ENCODE peak calls at places on chromosome 5, in five cellular contexts. F is H9, P is IMR-90, B is mesenchymal stem cell, V is mesendoderm. Q is an unnamed sample. For H3K4me1, the result is how much of the 10 kb centered on the place peaks cover.

GRCh38 chr5:140565780-140566095 is 1.1 kb downstream of the SLC35A4 start:
- DNase-seq in F (no peak), P (no peak), B (peak), V (peak), Q (no peak)

GRCh38 chr5:143336485-143336884 is 67.0 kb downstream of the NR3C1 start:
- DNase-seq in F (no peak), P (no peak), B (no peak), V (no peak), Q (no peak)

GRCh38 chr5:35166043-35166442 is 64.2 kb downstream of the PRLR start:
- DNase-seq in F (no peak), P (no peak), B (no peak), V (no peak), Q (peak)

GRCh38 chr5:65871182-65871581 is 55.2 kb upstream of the ERBIN start:
- DNase-seq in F (no peak), P (peak), B (peak), V (no peak), Q (peak)

GRCh38 chr5:61275841-61276240 is 56.2 kb upstream of the ZSWIM6 start:
- DNase-seq in F (no peak), P (peak), B (peak), V (peak), Q (peak)

GRCh38 chr5:4373051-4373450 is 767.1 kb upstream of the ADAMTS16 start:
- DNase-seq in F (no peak), P (no peak), B (no peak), V (no peak), Q (no peak)

GRCh38 chr5:55226934-55227737 is at the start of gene MCIDAS:
- DNase-seq in F (peak), P (peak), B (peak), V (peak), Q (peak)

GRCh38 chr5:133779828-133780475 is 167.6 kb upstream of the FSTL4 start:
- DNase-seq in F (peak), P (no peak), B (no peak), V (peak), Q (no peak)

GRCh38 chr5:59873113-59873512 is 20.4 kb downstream of the PDE4D start:
- DNase-seq in F (no peak), P (peak), B (peak), V (peak), Q (peak)

GRCh38 chr5:95760291-95761191 is 29.4 kb downstream of the RHOBTB3 start:
- DNase-seq in F (no peak), P (peak), B (peak), V (peak), Q (peak)

GRCh38 chr5:160105686-160106085 is 13.6 kb downstream of the PWWP2A start:
- DNase-seq in F (no peak), P (no peak), B (no peak), V (no peak), Q (peak)

GRCh38 chr5:145906401-145906800 is 30.0 kb upstream of the SH3RF2 start:
- DNase-seq in F (no peak), P (no peak), B (no peak), V (no peak), Q (no peak)

GRCh38 chr5:124661317-124662141 is 84.9 kb downstream of the ZNF608 start:
- DNase-seq in F (no peak), P (peak), B (peak), V (peak), Q (peak)

GRCh38 chr5:76701298-76701697 is 14.6 kb upstream of the F2R start:
- DNase-seq in F (no peak), P (peak), B (peak), V (no peak), Q (no peak)

GRCh38 chr5:143054480-143054941 is 284.3 kb downstream of the ARHGAP26 start:
- DNase-seq in F (no peak), P (peak), B (no peak), V (no peak), Q (no peak)

GRCh38 chr5:145797336-145797735 is 37.8 kb downstream of the PRELID2 start:
- DNase-seq in F (no peak), P (peak), B (peak), V (peak), Q (no peak)

GRCh38 chr5:38541174-38541724 is 15.2 kb downstream of the LIFR start:
- DNase-seq in F (no peak), P (peak), B (no peak), V (no peak), Q (no peak)

GRCh38 chr5:139251281-139251687 is 42.3 kb upstream of the MATR3 start:
- DNase-seq in F (peak), P (no peak), B (no peak), V (no peak), Q (peak)

GRCh38 chr5:154288145-154288544 is 97.6 kb downstream of the GALNT10 start:
- DNase-seq in F (no peak), P (peak), B (peak), V (peak), Q (no peak)

GRCh38 chr5:87122171-87122977 is 145.3 kb upstream of the RASA1 start:
- DNase-seq in F (no peak), P (no peak), B (peak), V (no peak), Q (no peak)

GRCh38 chr5:130502702-130503101 is 598.4 kb downstream of the CHSY3 start:
- DNase-seq in F (no peak), P (no peak), B (no peak), V (no peak), Q (no peak)

GRCh38 chr5:124252094-124252750 is 494.2 kb downstream of the ZNF608 start:
- DNase-seq in F (no peak), P (no peak), B (no peak), V (no peak), Q (peak)

GRCh38 chr5:151719228-151719861 is 32.6 kb upstream of the SPARC start:
- DNase-seq in F (peak), P (peak), B (no peak), V (peak), Q (peak)

GRCh38 chr5:73418244-73418691 is 30.3 kb downstream of the FOXD1 start:
- DNase-seq in F (no peak), P (no peak), B (no peak), V (no peak), Q (no peak)

GRCh38 chr5:111859031-111859430 is 102.0 kb upstream of the NREP start:
- DNase-seq in F (no peak), P (peak), B (no peak), V (no peak), Q (no peak)

GRCh38 chr5:174106997-174107655 is 61.6 kb downstream of the NSG2 start:
- DNase-seq in F (peak), P (no peak), B (no peak), V (no peak), Q (no peak)

GRCh38 chr5:95731571-95732554 is 727 bp downstream of the RHOBTB3 start:
- DNase-seq in F (peak), P (peak), B (peak), V (peak), Q (peak)

GRCh38 chr5:6202113-6202512 is 176.2 kb downstream of the MED10 start:
- DNase-seq in F (no peak), P (no peak), B (no peak), V (no peak), Q (no peak)

GRCh38 chr5:95392593-95393182 is 1.5 kb downstream of the FAM81B start:
- DNase-seq in F (peak), P (no peak), B (peak), V (peak), Q (peak)

GRCh38 chr5:150141544-150142188 is 14.0 kb downstream of the PDGFRB start:
- DNase-seq in F (peak), P (peak), B (peak), V (peak), Q (peak)

GRCh38 chr5:23614422-23614821 is 107.0 kb downstream of the PRDM9 start:
- DNase-seq in F (no peak), P (no peak), B (no peak), V (no peak), Q (no peak)

GRCh38 chr5:146722361-146722779 is 156.2 kb downstream of the PPP2R2B start:
- DNase-seq in F (no peak), P (peak), B (peak), V (no peak), Q (peak)

GRCh38 chr5:69364414-69364813 is 4.9 kb downstream of the AK6 start:
- DNase-seq in F (no peak), P (peak), B (peak), V (peak), Q (peak)

GRCh38 chr5:38598994-38599611 is 42.7 kb upstream of the LIFR start:
- DNase-seq in F (no peak), P (peak), B (peak), V (peak), Q (peak)

GRCh38 chr5:172093965-172094364 is 87.5 kb upstream of the FBXW11 start:
- DNase-seq in F (no peak), P (no peak), B (no peak), V (no peak), Q (peak)

GRCh38 chr5:150063638-150064037 is 22.7 kb downstream of the CSF1R start:
- DNase-seq in F (no peak), P (no peak), B (no peak), V (no peak), Q (no peak)

GRCh38 chr5:67050635-67051034 is 146.0 kb downstream of the CD180 start:
- DNase-seq in F (no peak), P (no peak), B (no peak), V (no peak), Q (no peak)

GRCh38 chr5:149837680-149838269 is 106.8 kb downstream of the PDE6A start:
- DNase-seq in F (peak), P (peak), B (peak), V (peak), Q (peak)

GRCh38 chr5:180621311-180621710 is 28.1 kb downstream of the FLT4 start:
- DNase-seq in F (no peak), P (no peak), B (no peak), V (no peak), Q (no peak)

GRCh38 chr5:180619563-180619915 is 28.2 kb upstream of the SCGB3A1 start:
- DNase-seq in F (no peak), P (no peak), B (no peak), V (no peak), Q (no peak)

GRCh38 chr5:180620014-180620413 is 28.7 kb upstream of the SCGB3A1 start:
- DNase-seq in F (no peak), P (no peak), B (no peak), V (no peak), Q (no peak)

GRCh38 chr5:180618830-180619562 is 27.7 kb upstream of the SCGB3A1 start:
- DNase-seq in F (peak), P (peak), B (peak), V (peak), Q (no peak)

DNA sequence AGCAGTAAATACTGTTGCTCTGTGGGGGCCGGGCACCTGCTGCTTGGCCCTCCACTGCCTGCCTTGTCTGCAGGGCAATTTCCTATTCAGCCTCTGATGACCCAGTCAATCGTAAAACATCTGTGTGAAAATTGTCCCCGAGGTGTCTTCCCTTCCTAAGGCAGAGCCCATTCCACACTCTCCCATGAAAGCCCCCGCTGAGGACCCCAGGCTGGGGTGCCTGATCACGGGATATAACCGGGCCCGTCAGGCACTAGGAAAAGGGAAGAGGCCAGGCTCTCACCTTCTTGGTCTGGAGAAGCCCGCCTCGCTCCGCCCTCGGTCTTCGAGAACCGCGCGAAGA is 27.2 kb upstream of the SCGB3A1 start:
- DNase-seq in F (no peak), P (no peak), B (no peak), V (no peak), Q (no peak)
- H3K4ac ChIP-seq in F (no peak), P (no peak), B (no peak), V (no peak), Q (no peak)

DNA sequence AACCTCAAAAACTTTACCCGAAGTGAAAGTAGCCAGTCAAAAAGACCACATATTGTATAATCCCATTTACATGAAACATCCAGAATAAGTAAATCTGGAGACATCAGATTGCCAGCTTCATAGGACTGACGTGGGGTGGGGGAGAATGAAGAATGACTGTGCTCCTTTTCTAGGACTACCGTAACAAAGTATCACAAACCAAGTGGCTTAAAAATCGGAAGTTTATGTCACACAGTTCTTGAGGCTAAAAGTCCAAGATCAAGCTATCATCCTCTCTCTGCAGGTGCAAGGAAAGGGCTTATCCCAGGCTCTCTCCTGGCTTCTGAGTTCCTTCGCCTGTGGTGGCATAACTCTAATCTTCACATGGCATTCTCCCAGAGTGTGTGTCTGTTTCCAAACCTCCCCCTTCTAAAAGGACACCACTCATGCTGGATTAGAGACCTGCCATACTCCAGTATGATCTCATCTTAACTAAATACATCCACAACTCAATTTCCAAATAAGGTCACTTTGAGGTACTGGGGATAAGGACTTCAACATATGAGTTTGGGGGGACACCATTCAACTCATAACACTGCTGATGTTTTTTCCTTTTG is 25.5 kb downstream of the ADAM19 start:
- DNase-seq in F (no peak), P (peak), B (no peak), V (no peak), Q (no peak)
- H3K4me1 ChIP-seq in F (under half), P (under half), B (under half), V (under half), Q (under half)

GRCh38 chr5:179300834-179301233 is 44.4 kb downstream of the ADAMTS2 start:
- DNase-seq in F (no peak), P (no peak), B (no peak), V (no peak), Q (no peak)

GRCh38 chr5:179301376-179301775 is 43.9 kb downstream of the ADAMTS2 start:
- DNase-seq in F (no peak), P (no peak), B (no peak), V (no peak), Q (no peak)

GRCh38 chr5:179303801-179304200 is 41.5 kb downstream of the ADAMTS2 start:
- DNase-seq in F (no peak), P (no peak), B (no peak), V (no peak), Q (no peak)

GRCh38 chr5:179302499-179303185 is 42.6 kb downstream of the ADAMTS2 start:
- DNase-seq in F (no peak), P (no peak), B (no peak), V (no peak), Q (no peak)

DNA sequence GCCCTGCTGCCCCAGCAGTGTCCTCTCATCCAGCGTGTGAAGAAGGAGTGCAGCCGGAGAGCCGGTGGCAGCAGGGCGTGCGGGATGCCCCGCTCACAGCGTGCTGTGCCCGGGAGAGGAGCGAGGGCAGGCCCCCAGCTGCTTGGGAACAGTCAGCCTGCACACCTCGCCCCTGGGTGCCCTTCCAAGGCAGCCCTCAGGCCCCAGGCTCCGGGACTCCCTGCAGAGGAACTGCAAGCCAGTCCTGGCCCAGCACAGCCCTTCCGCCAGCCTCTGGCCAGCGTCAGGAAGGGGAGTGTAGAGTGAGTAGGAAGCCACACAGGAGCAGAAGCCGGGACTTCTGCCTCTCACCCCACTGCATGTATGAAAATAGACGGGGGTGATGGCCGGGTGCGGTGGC is 43.5 kb downstream of the ADAMTS2 start:
- DNase-seq in F (no peak), P (no peak), B (no peak), V (no peak), Q (no peak)
- H3K4ac ChIP-seq in F (no peak), P (peak), B (peak), V (no peak), Q (no peak)

DNA sequence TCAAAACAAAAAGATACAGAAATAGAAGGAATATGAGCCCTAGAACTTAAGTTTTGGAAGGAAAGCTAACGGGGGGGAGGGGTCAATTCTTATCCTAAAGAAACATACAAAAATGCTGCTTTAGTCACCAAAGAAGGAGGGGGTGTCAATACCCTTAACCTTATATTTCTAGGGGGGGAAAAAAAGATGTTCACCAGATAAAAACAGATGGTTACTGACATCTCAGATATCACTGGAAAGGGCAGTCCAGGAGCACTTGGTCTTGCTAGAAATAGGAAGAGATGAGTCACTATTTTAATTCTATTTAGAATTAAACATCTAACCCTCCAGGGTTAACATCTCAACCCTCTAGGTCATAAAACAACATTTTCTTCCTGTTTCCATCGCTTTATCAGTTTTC is 1.7 kb downstream of the DIAPH1 start:
- DNase-seq in F (no peak), P (peak), B (peak), V (no peak), Q (no peak)
- H3K4me1 ChIP-seq in F (under half), P (under half), B (under half), V (under half), Q (under half)

Q was measured in trophoblast cell.